ENCODE peak calls at places on chromosomes 2 and 18, in five cellular contexts. One of them, this sample, is unnamed.

GRCh38 chr2:156170929-156171328 is 161.6 kb downstream of the NR4A2 start:
- DNase-seq in H1: no peak
- DNase-seq in mesenchymal stem cell: no peak
- DNase-seq in neuronal stem cell: no peak
- DNase-seq in H9: no peak
- DNase-seq in this sample: no peak

GRCh38 chr2:3107567-3107966 is 270.1 kb downstream of the EIPR1 start:
- DNase-seq in mesenchymal stem cell: no peak
- DNase-seq in H1: peak; percentile 50
- DNase-seq in H9: peak; percentile 30
- DNase-seq in neuronal stem cell: no peak
- DNase-seq in this sample: no peak

GRCh38 chr2:213846856-213847255 is 562.6 kb downstream of the SPAG16 start:
- DNase-seq in mesenchymal stem cell: no peak
- DNase-seq in neuronal stem cell: no peak
- DNase-seq in H1: no peak
- DNase-seq in H9: no peak
- DNase-seq in this sample: no peak

GRCh38 chr18:52499646-52500045 is 159.6 kb downstream of the DCC start:
- DNase-seq in mesenchymal stem cell: no peak
- DNase-seq in H1: no peak
- DNase-seq in neuronal stem cell: no peak
- DNase-seq in H9: no peak
- DNase-seq in this sample: no peak

GRCh38 chr18:26546875-26547301 is 1.5 kb downstream of the KCTD1 start:
- DNase-seq in mesenchymal stem cell: no peak
- DNase-seq in H9: no peak
- DNase-seq in H1: peak; percentile 72
- DNase-seq in neuronal stem cell: no peak
- DNase-seq in this sample: no peak

GRCh38 chr2:197705912-197706838 is 1.0 kb downstream of the MARS2 start:
- DNase-seq in H1: no peak
- DNase-seq in H9: peak; percentile 30
- DNase-seq in mesenchymal stem cell: peak; percentile 29
- DNase-seq in neuronal stem cell: no peak
- DNase-seq in this sample: peak; percentile 28

GRCh38 chr18:21361297-21361880 is 119.4 kb downstream of the GREB1L start:
- DNase-seq in H9: no peak
- DNase-seq in mesenchymal stem cell: no peak
- DNase-seq in neuronal stem cell: no peak
- DNase-seq in H1: no peak
- DNase-seq in this sample: no peak

GRCh38 chr2:199197448-199197847 is 260.3 kb downstream of the SATB2 start:
- DNase-seq in H9: no peak
- DNase-seq in H1: no peak
- DNase-seq in neuronal stem cell: no peak
- DNase-seq in mesenchymal stem cell: no peak
- DNase-seq in this sample: no peak

GRCh38 chr2:164622338-164623106 is 1.2 kb upstream of the GRB14 start:
- DNase-seq in neuronal stem cell: no peak
- DNase-seq in mesenchymal stem cell: no peak
- DNase-seq in H9: peak; percentile 38
- DNase-seq in H1: peak; percentile 55
- DNase-seq in this sample: no peak

GRCh38 chr2:59000796-59001195 is 759.7 kb upstream of the FANCL start:
- DNase-seq in H9: no peak
- DNase-seq in mesenchymal stem cell: peak; percentile 31
- DNase-seq in neuronal stem cell: no peak
- DNase-seq in H1: no peak
- DNase-seq in this sample: no peak

GRCh38 chr2:31372097-31372496 is 42.4 kb downstream of the XDH start:
- DNase-seq in neuronal stem cell: no peak
- DNase-seq in mesenchymal stem cell: no peak
- DNase-seq in H1: no peak
- DNase-seq in H9: no peak
- DNase-seq in this sample: no peak

GRCh38 chr18:79591040-79591308 is 88.6 kb upstream of the CTDP1 start:
- DNase-seq in neuronal stem cell: no peak
- DNase-seq in H1: no peak
- DNase-seq in mesenchymal stem cell: no peak
- DNase-seq in H9: no peak
- DNase-seq in this sample: no peak

GRCh38 chr18:50311573-50312106 is 24.1 kb upstream of the CXXC1 start:
- DNase-seq in H1: no peak
- DNase-seq in neuronal stem cell: no peak
- DNase-seq in H9: no peak
- DNase-seq in mesenchymal stem cell: no peak
- DNase-seq in this sample: no peak

GRCh38 chr2:43001787-43002468 is 209.5 kb upstream of the HAAO start:
- DNase-seq in mesenchymal stem cell: no peak
- DNase-seq in H9: no peak
- DNase-seq in neuronal stem cell: no peak
- DNase-seq in H1: no peak
- DNase-seq in this sample: no peak

GRCh38 chr2:227657204-227657845 is 9.3 kb upstream of the SCYGR5 start:
- DNase-seq in H9: no peak
- DNase-seq in neuronal stem cell: no peak
- DNase-seq in H1: no peak
- DNase-seq in mesenchymal stem cell: peak; percentile 10
- DNase-seq in this sample: no peak

GRCh38 chr2:43027103-43027482 is 199.3 kb downstream of the ZFP36L2 start:
- DNase-seq in neuronal stem cell: no peak
- DNase-seq in mesenchymal stem cell: no peak
- DNase-seq in H9: no peak
- DNase-seq in H1: no peak
- DNase-seq in this sample: no peak

GRCh38 chr2:20506281-20506685 is 59.4 kb downstream of the RHOB start:
- DNase-seq in neuronal stem cell: no peak
- DNase-seq in H9: no peak
- DNase-seq in mesenchymal stem cell: peak; percentile 66
- DNase-seq in H1: no peak
- DNase-seq in this sample: no peak

GRCh38 chr2:181305151-181306123 is 151.7 kb upstream of the ITGA4 start:
- DNase-seq in H1: no peak
- DNase-seq in neuronal stem cell: no peak
- DNase-seq in H9: no peak
- DNase-seq in mesenchymal stem cell: peak; percentile 75
- DNase-seq in this sample: no peak

GRCh38 chr2:55581435-55581834 is 36.0 kb downstream of the PPP4R3B start:
- DNase-seq in mesenchymal stem cell: peak; percentile 24
- DNase-seq in neuronal stem cell: no peak
- DNase-seq in H1: no peak
- DNase-seq in H9: no peak
- DNase-seq in this sample: no peak

GRCh38 chr18:3624818-3625716 is 175.1 kb downstream of the TGIF1 start:
- DNase-seq in mesenchymal stem cell: peak; percentile 97
- DNase-seq in H9: no peak
- DNase-seq in neuronal stem cell: no peak
- DNase-seq in H1: no peak
- DNase-seq in this sample: peak; percentile 87

GRCh38 chr18:74921057-74921820 is 287.7 kb downstream of the PTGR3 start:
- DNase-seq in mesenchymal stem cell: no peak
- DNase-seq in H9: peak; percentile 52
- DNase-seq in neuronal stem cell: no peak
- DNase-seq in H1: no peak
- DNase-seq in this sample: no peak

GRCh38 chr2:111972955-111973565 is 74.7 kb downstream of the MERTK start:
- DNase-seq in neuronal stem cell: no peak
- DNase-seq in H1: no peak
- DNase-seq in mesenchymal stem cell: no peak
- DNase-seq in H9: no peak
- DNase-seq in this sample: no peak

GRCh38 chr2:64655873-64656272 is 2.2 kb upstream of the SERTAD2 start:
- DNase-seq in mesenchymal stem cell: no peak
- DNase-seq in H9: no peak
- DNase-seq in neuronal stem cell: no peak
- DNase-seq in H1: no peak
- DNase-seq in this sample: no peak

GRCh38 chr2:181240844-181241243 is 216.3 kb upstream of the ITGA4 start:
- DNase-seq in neuronal stem cell: no peak
- DNase-seq in H9: no peak
- DNase-seq in mesenchymal stem cell: no peak
- DNase-seq in H1: no peak
- DNase-seq in this sample: no peak

GRCh38 chr2:45301307-45302010 is 292.2 kb upstream of the SIX2 start:
- DNase-seq in mesenchymal stem cell: no peak
- DNase-seq in H1: no peak
- DNase-seq in H9: no peak
- DNase-seq in neuronal stem cell: no peak
- DNase-seq in this sample: no peak

DNA sequence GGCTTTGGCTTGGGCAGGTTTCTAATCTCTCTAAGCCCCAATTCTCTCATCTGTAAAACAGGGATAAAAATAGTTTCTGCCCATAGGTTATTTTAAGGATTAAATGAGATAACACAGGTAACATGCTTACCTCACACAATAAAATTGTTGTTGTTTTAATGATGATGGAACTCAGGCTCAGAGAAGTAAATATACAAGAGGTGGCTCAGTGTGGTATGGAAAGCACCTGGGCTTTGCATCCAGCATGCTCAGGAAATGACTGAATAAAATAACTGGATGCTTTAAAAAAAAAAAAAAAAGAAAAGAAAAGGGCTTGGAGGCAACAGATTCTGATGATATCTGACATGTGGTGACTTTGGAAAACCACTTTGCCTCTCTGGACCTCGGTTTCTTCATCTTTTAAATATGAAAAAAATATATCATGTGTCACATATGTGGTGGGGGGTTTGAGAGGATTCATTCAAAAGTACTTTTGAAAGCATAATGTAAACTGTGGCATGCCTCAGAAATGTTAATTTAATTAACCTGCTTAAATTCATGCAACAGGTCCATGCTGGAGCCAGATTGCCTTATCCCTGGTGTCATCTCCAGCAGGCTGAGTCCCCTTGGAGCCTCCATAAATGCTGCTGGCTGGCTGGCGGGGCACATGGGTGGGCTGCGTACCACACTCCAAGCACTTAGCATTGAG is 112.8 kb upstream of the CDC42EP3 start:
- DNase-seq in neuronal stem cell: no peak
- DNase-seq in H1: no peak
- DNase-seq in H9: no peak
- DNase-seq in mesenchymal stem cell: no peak
- DNase-seq in this sample: no peak
- H3K14ac ChIP-seq in neuronal stem cell: no peak overlapping the region
- H3K14ac ChIP-seq in H1: no peak overlapping the region
- H3K14ac ChIP-seq in H9: no peak overlapping the region
- H3K14ac ChIP-seq in mesenchymal stem cell: no peak overlapping the region
- H3K14ac ChIP-seq in this sample: peak overlapping the region; percentile 43

GRCh38 chr2:169439900-169440299 is 39.4 kb upstream of the BBS5 start:
- DNase-seq in H1: no peak
- DNase-seq in H9: no peak
- DNase-seq in neuronal stem cell: no peak
- DNase-seq in mesenchymal stem cell: no peak
- DNase-seq in this sample: no peak

DNA sequence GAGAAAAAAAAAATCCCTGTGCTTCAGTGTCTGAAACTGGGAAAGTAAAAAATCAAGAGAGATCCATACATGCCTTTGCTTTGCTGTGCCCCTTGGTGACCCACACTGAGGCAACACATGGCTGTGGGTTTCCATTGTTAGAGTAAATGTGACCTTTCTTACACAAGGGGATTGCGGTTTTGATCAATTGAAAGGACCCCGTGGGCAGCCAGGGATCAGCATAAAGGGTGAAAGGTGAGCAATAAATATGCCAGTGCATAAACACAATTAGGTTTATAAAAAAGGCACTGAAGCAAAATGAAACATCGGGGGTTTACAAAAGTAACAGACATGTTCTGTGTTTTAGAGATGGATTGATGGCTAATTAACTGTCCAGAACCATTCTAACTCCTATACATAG is 40.8 kb upstream of the BBS5 start:
- DNase-seq in H9: no peak
- DNase-seq in mesenchymal stem cell: no peak
- DNase-seq in neuronal stem cell: peak; percentile 17
- DNase-seq in H1: no peak
- DNase-seq in this sample: no peak
- H2BK12ac ChIP-seq in H9: no peak overlapping the region
- H2BK12ac ChIP-seq in mesenchymal stem cell: no peak overlapping the region
- H2BK12ac ChIP-seq in neuronal stem cell: no peak overlapping the region
- H2BK12ac ChIP-seq in H1: no peak overlapping the region
- H2BK12ac ChIP-seq in this sample: no peak overlapping the region

GRCh38 chr2:96734899-96735585 is 4.8 kb downstream of the LMAN2L start:
- DNase-seq in H9: no peak
- DNase-seq in H1: no peak
- DNase-seq in neuronal stem cell: no peak
- DNase-seq in mesenchymal stem cell: no peak
- DNase-seq in this sample: no peak

GRCh38 chr2:96739051-96739632 is 722 bp downstream of the LMAN2L start:
- DNase-seq in mesenchymal stem cell: no peak
- DNase-seq in H9: no peak
- DNase-seq in neuronal stem cell: no peak
- DNase-seq in H1: no peak
- DNase-seq in this sample: no peak

GRCh38 chr2:96737251-96737650 is 2.6 kb downstream of the LMAN2L start:
- DNase-seq in neuronal stem cell: no peak
- DNase-seq in H1: no peak
- DNase-seq in H9: no peak
- DNase-seq in mesenchymal stem cell: no peak
- DNase-seq in this sample: no peak

GRCh38 chr2:96737831-96738230 is 2.0 kb downstream of the LMAN2L start:
- DNase-seq in H1: no peak
- DNase-seq in H9: no peak
- DNase-seq in neuronal stem cell: no peak
- DNase-seq in mesenchymal stem cell: no peak
- DNase-seq in this sample: no peak

GRCh38 chr2:96739633-96740428 is at the start of gene LMAN2L:
- DNase-seq in mesenchymal stem cell: peak; percentile 98
- DNase-seq in H9: peak; percentile 98
- DNase-seq in neuronal stem cell: peak; percentile 94
- DNase-seq in H1: peak; percentile 92
- DNase-seq in this sample: peak; percentile 97
- H2BK5ac ChIP-seq in mesenchymal stem cell: no peak within 1 kb of the TSS
- H2BK5ac ChIP-seq in H9: no peak within 1 kb of the TSS
- H2BK5ac ChIP-seq in neuronal stem cell: no peak within 1 kb of the TSS
- H2BK5ac ChIP-seq in H1: peak within 1 kb of the TSS; percentile 52
- H2BK5ac ChIP-seq in this sample: peak within 1 kb of the TSS; percentile 25

GRCh38 chr2:233773854-233774253 is 4.3 kb upstream of the MROH2A start:
- DNase-seq in neuronal stem cell: no peak
- DNase-seq in H9: no peak
- DNase-seq in mesenchymal stem cell: no peak
- DNase-seq in H1: no peak
- DNase-seq in this sample: no peak

GRCh38 chr2:233775414-233775813 is 2.7 kb upstream of the MROH2A start:
- DNase-seq in mesenchymal stem cell: no peak
- DNase-seq in H9: no peak
- DNase-seq in neuronal stem cell: no peak
- DNase-seq in H1: no peak
- DNase-seq in this sample: no peak

GRCh38 chr2:233778030-233778429 is at the start of gene MROH2A:
- DNase-seq in mesenchymal stem cell: no peak
- DNase-seq in H1: no peak
- DNase-seq in neuronal stem cell: no peak
- DNase-seq in H9: no peak
- DNase-seq in this sample: no peak

DNA sequence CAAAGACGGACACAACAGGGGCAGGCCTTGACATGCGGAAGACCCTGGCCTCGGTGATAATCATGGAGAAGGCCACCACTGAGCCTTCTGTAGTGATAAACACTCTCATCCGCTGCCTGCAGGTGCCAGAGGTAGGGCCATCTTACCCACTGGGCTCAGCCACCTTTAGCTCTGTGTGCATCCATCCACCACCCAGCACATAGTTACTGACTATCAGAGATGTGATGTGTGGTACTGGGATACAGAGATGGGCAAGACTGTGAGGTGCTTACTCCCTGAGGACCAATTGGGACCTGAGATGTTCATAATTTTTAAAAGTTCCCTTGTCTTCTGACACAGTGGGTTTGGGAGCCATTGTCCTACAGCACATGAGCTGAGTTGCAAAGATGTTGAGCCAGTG is 1.6 kb downstream of the MROH2A start:
- DNase-seq in mesenchymal stem cell: no peak
- DNase-seq in neuronal stem cell: no peak
- DNase-seq in H1: no peak
- DNase-seq in H9: no peak
- DNase-seq in this sample: no peak
- H3K14ac ChIP-seq in mesenchymal stem cell: no peak overlapping the region
- H3K14ac ChIP-seq in neuronal stem cell: no peak overlapping the region
- H3K14ac ChIP-seq in H1: no peak overlapping the region
- H3K14ac ChIP-seq in H9: no peak overlapping the region
- H3K14ac ChIP-seq in this sample: no peak overlapping the region